ENCODE peak calls at places on chromosomes 11 and 22, in eight cellular contexts. V, G, K, B, O, M, T and L are unnamed samples.

GRCh38 chr11:73402834-73403185 is 26.6 kb downstream of the RELT start:
- DNase-seq in K (peak), O (no peak), V (no peak), B (no peak), T (no peak), M (no peak), G (no peak), L (no peak)

GRCh38 chr11:105245781-105246315 is 106.3 kb upstream of the CARD18 start:
- DNase-seq in V (no peak), O (no peak), B (no peak), K (no peak), G (peak), M (no peak), T (no peak), L (no peak)

GRCh38 chr11:92285776-92286175 is 61.2 kb downstream of the FAT3 start:
- DNase-seq in O (no peak), G (no peak), K (no peak), V (no peak), T (no peak), B (no peak), M (no peak), L (no peak)

GRCh38 chr22:36510966-36511881 is 4.4 kb upstream of the FOXRED2 start:
- DNase-seq in V (peak), T (peak), O (peak), G (peak), M (no peak), K (peak), B (no peak), L (no peak)

GRCh38 chr11:18791175-18792065 is at the start of gene PTPN5:
- DNase-seq in B (no peak), T (no peak), M (peak), K (peak), O (peak), G (no peak), V (no peak), L (no peak)

GRCh38 chr11:292211-293121 is 3.5 kb downstream of the PGGHG start:
- DNase-seq in B (no peak), M (no peak), G (no peak), T (no peak), O (peak), K (no peak), V (no peak), L (no peak)

GRCh38 chr11:57493507-57494503 is 21.7 kb downstream of the SLC43A1 start:
- DNase-seq in T (peak), O (peak), K (peak), B (no peak), V (peak), M (no peak), G (peak), L (peak)

GRCh38 chr22:30047364-30047738 is 32.9 kb upstream of the HORMAD2 start:
- DNase-seq in V (no peak), K (no peak), O (no peak), M (no peak), T (peak), G (peak), B (no peak), L (no peak)

GRCh38 chr11:31030375-31030774 is 339.2 kb downstream of the DCDC1 start:
- DNase-seq in T (no peak), B (no peak), V (no peak), O (no peak), K (no peak), M (no peak), G (no peak), L (no peak)

GRCh38 chr11:16986434-16987204 is 27.6 kb downstream of the PLEKHA7 start:
- DNase-seq in K (no peak), G (peak), M (no peak), O (peak), B (no peak), T (peak), V (no peak), L (no peak)

GRCh38 chr11:36216061-36216615 is 73.1 kb downstream of the COMMD9 start:
- DNase-seq in T (no peak), K (no peak), B (no peak), O (no peak), G (no peak), M (no peak), V (no peak), L (no peak)

GRCh38 chr22:31119026-31119717 is 3.6 kb upstream of the INPP5J start:
- DNase-seq in B (no peak), V (no peak), O (no peak), K (no peak), G (no peak), T (no peak), M (no peak), L (no peak)